ENCODE peak calls at places on chromosomes 1 and 21, in eight cellular contexts. L, H, G, V, E, J, S and A are unnamed samples.

GRCh38 chr1:79790950-79791349 is 784.4 kb upstream of the ADGRL4 start:
- DNase-seq in V (no peak), H (no peak), J (no peak), E (no peak), L (no peak), S (peak), G (no peak), A (no peak)

GRCh38 chr21:36705679-36706481 is 7.0 kb downstream of the SIM2 start:
- DNase-seq in H (no peak), V (no peak), E (no peak), G (peak), L (no peak), S (no peak), J (no peak), A (no peak)

GRCh38 chr1:183674339-183674738 is 21.2 kb upstream of the APOBEC4 start:
- DNase-seq in G (no peak), H (no peak), L (no peak), E (peak), J (no peak), V (peak), S (peak), A (no peak)

GRCh38 chr1:29243023-29243862 is 6.9 kb downstream of the PTPRU start:
- DNase-seq in H (no peak), V (peak), G (no peak), J (no peak), L (no peak), E (no peak), S (no peak), A (no peak)

GRCh38 chr1:198122693-198123092 is 34.1 kb upstream of the NEK7 start:
- DNase-seq in G (no peak), V (peak), H (no peak), L (no peak), E (no peak), J (no peak), S (peak), A (no peak)

GRCh38 chr1:84969489-84970250 is 27.2 kb downstream of the MCOLN2 start:
- DNase-seq in J (no peak), L (peak), G (no peak), H (no peak), S (no peak), E (no peak), V (no peak), A (no peak)

GRCh38 chr1:55530749-55531478 is 315.8 kb upstream of the USP24 start:
- DNase-seq in S (no peak), L (no peak), H (no peak), V (no peak), E (no peak), J (no peak), G (no peak), A (no peak)

GRCh38 chr1:170670751-170671628 is 7.1 kb downstream of the PRRX1 start:
- DNase-seq in E (no peak), G (peak), H (no peak), J (no peak), L (no peak), V (no peak), S (peak), A (no peak)

GRCh38 chr1:15863156-15863901 is 15.8 kb downstream of the SPEN start:
- DNase-seq in G (no peak), L (no peak), E (no peak), S (no peak), J (no peak), V (no peak), H (no peak), A (no peak)

GRCh38 chr21:33655591-33656221 is 13.4 kb downstream of the ITSN1 start:
- DNase-seq in H (no peak), G (no peak), E (no peak), L (no peak), S (peak), J (peak), V (peak), A (peak)

GRCh38 chr1:44926311-44926781 is 60.0 kb downstream of the EIF2B3 start:
- DNase-seq in H (no peak), E (peak), S (peak), G (no peak), J (no peak), V (peak), L (no peak), A (no peak)

GRCh38 chr1:194362327-194362726 is 1175.9 kb upstream of the B3GALT2 start:
- DNase-seq in J (no peak), S (no peak), L (no peak), V (no peak), G (no peak), E (no peak), H (no peak), A (no peak)

GRCh38 chr1:200179126-200179780 is 151.7 kb downstream of the NR5A2 start:
- DNase-seq in S (peak), G (no peak), E (no peak), J (peak), L (no peak), H (no peak), V (peak), A (peak)

GRCh38 chr1:93750946-93751345 is 69.3 kb upstream of the BCAR3 start:
- DNase-seq in S (no peak), L (no peak), H (no peak), V (no peak), E (no peak), J (no peak), G (no peak), A (no peak)

GRCh38 chr21:34192646-34193285 is 119.4 kb downstream of the MRPS6 start:
- DNase-seq in S (no peak), H (no peak), L (no peak), J (no peak), G (no peak), E (no peak), V (no peak), A (no peak)

GRCh38 chr1:27672750-27673112 is 739 bp upstream of the IFI6 start:
- DNase-seq in E (no peak), H (no peak), G (no peak), L (no peak), J (no peak), V (peak), S (peak), A (peak)

GRCh38 chr1:21605012-21605715 is 64.0 kb downstream of the RAP1GAP start:
- DNase-seq in H (no peak), E (no peak), L (no peak), J (no peak), V (no peak), G (no peak), S (no peak), A (no peak)

GRCh38 chr1:109775408-109775807 is 11.7 kb upstream of the EPS8L3 start:
- DNase-seq in L (no peak), S (no peak), G (no peak), E (no peak), J (no peak), H (no peak), V (peak), A (peak)